ENCODE peak calls at places on chromosomes 12 and 14, in six cellular contexts. One of them, this sample, is unnamed.

GRCh38 chr14:100146548-100147091 is 12.8 kb downstream of the DEGS2 start:
- DNase-seq in heart left ventricle: no peak
- DNase-seq in ovary: no peak
- DNase-seq in GM23338: no peak
- DNase-seq in stomach: no peak
- DNase-seq in A673: no peak
- DNase-seq in this sample: no peak

GRCh38 chr12:79547044-79547734 is 143.6 kb downstream of the PAWR start:
- DNase-seq in ovary: no peak
- DNase-seq in heart left ventricle: no peak
- DNase-seq in stomach: no peak
- DNase-seq in GM23338: peak
- DNase-seq in A673: peak
- DNase-seq in this sample: peak

GRCh38 chr12:6532927-6533652 is 1.2 kb upstream of the GAPDH start:
- DNase-seq in A673: peak
- DNase-seq in stomach: peak
- DNase-seq in ovary: peak
- DNase-seq in heart left ventricle: peak
- DNase-seq in GM23338: peak
- DNase-seq in this sample: peak

GRCh38 chr12:121750507-121750955 is 38.0 kb downstream of the TMEM120B start:
- DNase-seq in stomach: no peak
- DNase-seq in heart left ventricle: no peak
- DNase-seq in GM23338: no peak
- DNase-seq in A673: no peak
- DNase-seq in ovary: no peak
- DNase-seq in this sample: no peak

GRCh38 chr12:108302034-108302433 is 37.1 kb downstream of the CMKLR1 start:
- DNase-seq in stomach: no peak
- DNase-seq in GM23338: no peak
- DNase-seq in A673: no peak
- DNase-seq in heart left ventricle: no peak
- DNase-seq in ovary: no peak
- DNase-seq in this sample: no peak

GRCh38 chr14:88604213-88604612 is 41.4 kb downstream of the ZC3H14 start:
- DNase-seq in heart left ventricle: no peak
- DNase-seq in ovary: no peak
- DNase-seq in A673: no peak
- DNase-seq in stomach: no peak
- DNase-seq in GM23338: peak
- DNase-seq in this sample: no peak

GRCh38 chr12:643478-644292 is 19.6 kb downstream of the NINJ2 start:
- DNase-seq in GM23338: peak
- DNase-seq in A673: no peak
- DNase-seq in ovary: no peak
- DNase-seq in stomach: peak
- DNase-seq in heart left ventricle: no peak
- DNase-seq in this sample: no peak

GRCh38 chr12:129966086-129966640 is 62.3 kb upstream of the TMEM132D start:
- DNase-seq in ovary: no peak
- DNase-seq in stomach: no peak
- DNase-seq in A673: no peak
- DNase-seq in heart left ventricle: no peak
- DNase-seq in GM23338: peak
- DNase-seq in this sample: no peak

GRCh38 chr12:126069549-126070165 is 1004.4 kb downstream of the AACS start:
- DNase-seq in A673: peak
- DNase-seq in heart left ventricle: no peak
- DNase-seq in GM23338: peak
- DNase-seq in ovary: no peak
- DNase-seq in stomach: peak
- DNase-seq in this sample: peak

GRCh38 chr14:23364164-23364571 is 804 bp downstream of the EFS start:
- DNase-seq in heart left ventricle: no peak
- DNase-seq in stomach: no peak
- DNase-seq in GM23338: peak
- DNase-seq in ovary: peak
- DNase-seq in A673: peak
- DNase-seq in this sample: no peak

GRCh38 chr12:18468521-18469075 is 207.3 kb downstream of the PIK3C2G start:
- DNase-seq in ovary: no peak
- DNase-seq in A673: no peak
- DNase-seq in stomach: no peak
- DNase-seq in GM23338: no peak
- DNase-seq in heart left ventricle: no peak
- DNase-seq in this sample: peak

GRCh38 chr12:111757361-111758119 is 9.2 kb upstream of the ALDH2 start:
- DNase-seq in ovary: no peak
- DNase-seq in heart left ventricle: peak
- DNase-seq in GM23338: no peak
- DNase-seq in A673: no peak
- DNase-seq in stomach: peak
- DNase-seq in this sample: peak

GRCh38 chr14:104554088-104554607 is 25.4 kb upstream of the C14orf180 start:
- DNase-seq in stomach: no peak
- DNase-seq in GM23338: no peak
- DNase-seq in heart left ventricle: peak
- DNase-seq in A673: no peak
- DNase-seq in ovary: no peak
- DNase-seq in this sample: no peak

DNA sequence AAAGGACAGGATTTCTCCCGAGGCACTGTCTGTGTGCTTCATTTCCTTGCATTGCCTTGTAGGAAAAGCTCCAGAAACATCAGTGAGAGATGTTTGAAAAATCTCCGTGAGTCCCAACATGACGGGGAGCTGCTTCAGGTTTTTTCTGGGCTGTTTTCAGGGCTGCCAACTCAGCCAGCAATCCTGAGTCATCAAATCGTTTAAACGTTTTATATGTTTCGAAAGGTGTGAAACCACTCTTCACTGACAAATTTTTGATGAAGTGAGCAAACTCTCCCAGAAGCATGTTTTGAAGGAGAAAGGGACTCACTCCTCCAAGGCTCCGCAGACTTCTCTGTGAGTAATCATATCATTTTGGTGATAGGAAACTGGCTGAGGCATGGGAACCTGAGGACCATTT is 240.5 kb downstream of the TMEM132C start:
- DNase-seq in heart left ventricle: no peak
- DNase-seq in A673: no peak
- DNase-seq in stomach: no peak
- DNase-seq in GM23338: no peak
- DNase-seq in ovary: no peak
- DNase-seq in this sample: no peak
- H3K4me3 ChIP-seq in heart left ventricle: no peak
- H3K4me3 ChIP-seq in A673: no peak
- H3K4me3 ChIP-seq in stomach: no peak
- H3K4me3 ChIP-seq in GM23338: no peak
- H3K4me3 ChIP-seq in ovary: no peak
- H3K4me3 ChIP-seq in this sample: no peak

GRCh38 chr12:96399919-96400630 is at the start of gene CDK17:
- DNase-seq in ovary: peak
- DNase-seq in stomach: peak
- DNase-seq in heart left ventricle: peak
- DNase-seq in GM23338: peak
- DNase-seq in A673: peak
- DNase-seq in this sample: peak
- TF ChIP-seq CTCF in ovary: peak
- TF ChIP-seq CTCF in stomach: no peak
- TF ChIP-seq CTCF in heart left ventricle: peak
- TF ChIP-seq CTCF in GM23338: peak
- TF ChIP-seq CTCF in A673: peak
- TF ChIP-seq CTCF in this sample: peak

GRCh38 chr14:50229646-50230045 is 1.7 kb downstream of the SOS2 start:
- DNase-seq in heart left ventricle: no peak
- DNase-seq in ovary: no peak
- DNase-seq in GM23338: no peak
- DNase-seq in A673: no peak
- DNase-seq in stomach: no peak
- DNase-seq in this sample: no peak
- H3K4me3 ChIP-seq in heart left ventricle: peak
- H3K4me3 ChIP-seq in ovary: peak
- H3K4me3 ChIP-seq in GM23338: peak
- H3K4me3 ChIP-seq in A673: peak
- H3K4me3 ChIP-seq in stomach: peak
- H3K4me3 ChIP-seq in this sample: peak

GRCh38 chr12:8894986-8895385 is 19.3 kb upstream of the PHC1 start:
- DNase-seq in A673: no peak
- DNase-seq in heart left ventricle: no peak
- DNase-seq in stomach: no peak
- DNase-seq in GM23338: no peak
- DNase-seq in ovary: no peak
- DNase-seq in this sample: no peak

GRCh38 chr12:8887285-8887715 is 27.0 kb upstream of the PHC1 start:
- DNase-seq in stomach: no peak
- DNase-seq in GM23338: no peak
- DNase-seq in ovary: no peak
- DNase-seq in A673: no peak
- DNase-seq in heart left ventricle: no peak
- DNase-seq in this sample: peak

GRCh38 chr12:8886515-8887284 is 27.6 kb upstream of the PHC1 start:
- DNase-seq in heart left ventricle: no peak
- DNase-seq in stomach: no peak
- DNase-seq in GM23338: no peak
- DNase-seq in ovary: no peak
- DNase-seq in A673: no peak
- DNase-seq in this sample: no peak

GRCh38 chr12:8894378-8894777 is 19.9 kb upstream of the PHC1 start:
- DNase-seq in A673: no peak
- DNase-seq in stomach: no peak
- DNase-seq in GM23338: no peak
- DNase-seq in ovary: no peak
- DNase-seq in heart left ventricle: no peak
- DNase-seq in this sample: no peak

GRCh38 chr12:8890313-8891084 is 23.8 kb upstream of the PHC1 start:
- DNase-seq in GM23338: peak
- DNase-seq in heart left ventricle: peak
- DNase-seq in stomach: peak
- DNase-seq in A673: peak
- DNase-seq in ovary: peak
- DNase-seq in this sample: peak
- TF ChIP-seq CTCF in GM23338: peak
- TF ChIP-seq CTCF in heart left ventricle: peak
- TF ChIP-seq CTCF in stomach: no peak
- TF ChIP-seq CTCF in A673: peak
- TF ChIP-seq CTCF in ovary: peak
- TF ChIP-seq CTCF in this sample: peak

GRCh38 chr12:4270016-4270669 is 3.4 kb upstream of the CCND2 start:
- DNase-seq in stomach: no peak
- DNase-seq in heart left ventricle: no peak
- DNase-seq in ovary: no peak
- DNase-seq in GM23338: peak
- DNase-seq in A673: no peak
- DNase-seq in this sample: no peak
- H3K4me3 ChIP-seq in stomach: peak
- H3K4me3 ChIP-seq in heart left ventricle: peak
- H3K4me3 ChIP-seq in ovary: peak
- H3K4me3 ChIP-seq in GM23338: peak
- H3K4me3 ChIP-seq in A673: no peak
- H3K4me3 ChIP-seq in this sample: peak

DNA sequence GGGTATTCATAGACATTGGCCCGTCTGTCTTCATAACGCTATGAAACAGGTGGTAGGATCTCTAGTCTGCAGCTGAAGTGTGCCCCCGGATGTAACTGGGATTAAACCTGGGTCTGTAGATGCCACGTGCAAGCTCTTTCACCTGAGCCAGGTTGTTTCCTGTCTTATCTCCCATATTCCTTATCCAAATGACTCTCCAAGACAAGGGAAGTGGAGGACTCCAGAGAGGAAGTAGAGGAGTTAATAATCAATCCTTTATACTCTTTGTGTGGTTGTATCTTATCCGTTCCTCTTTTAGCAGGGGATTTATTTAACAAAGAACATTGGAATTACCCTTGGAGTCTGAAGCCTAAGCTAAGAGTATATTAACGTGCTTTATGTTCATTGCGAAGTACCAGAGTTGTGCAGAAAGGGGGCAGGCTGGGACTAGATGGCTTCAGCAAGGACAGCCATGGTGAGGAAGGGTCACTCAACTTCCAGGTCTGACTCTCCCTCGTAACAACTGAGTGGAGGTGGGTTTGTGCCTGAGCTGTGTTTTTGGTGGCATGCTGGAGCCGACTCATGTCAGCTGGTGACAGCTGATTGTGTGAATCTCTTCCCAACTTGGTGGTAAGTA is 82.9 kb downstream of the RIN3 start:
- DNase-seq in GM23338: peak
- DNase-seq in stomach: no peak
- DNase-seq in A673: no peak
- DNase-seq in ovary: no peak
- DNase-seq in heart left ventricle: no peak
- DNase-seq in this sample: peak
- TF ChIP-seq CTCF in GM23338: peak
- TF ChIP-seq CTCF in stomach: no peak
- TF ChIP-seq CTCF in A673: peak
- TF ChIP-seq CTCF in ovary: no peak
- TF ChIP-seq CTCF in heart left ventricle: no peak
- TF ChIP-seq CTCF in this sample: peak

GRCh38 chr12:14290951-14291350 is 74.5 kb upstream of the ATF7IP start:
- DNase-seq in stomach: no peak
- DNase-seq in A673: no peak
- DNase-seq in heart left ventricle: no peak
- DNase-seq in GM23338: no peak
- DNase-seq in ovary: no peak
- DNase-seq in this sample: no peak
- H3K4me3 ChIP-seq in stomach: no peak
- H3K4me3 ChIP-seq in A673: no peak
- H3K4me3 ChIP-seq in heart left ventricle: no peak
- H3K4me3 ChIP-seq in GM23338: no peak
- H3K4me3 ChIP-seq in ovary: no peak
- H3K4me3 ChIP-seq in this sample: no peak